ENCODE peak calls at places on chromosome 15, in ten cellular contexts. V is endothelial cell; J is upper lobe of right lung; B is WTC11; T is foreskin keratinocyte; Y is progenitor cell of endocrine pancreas; P is cardiac muscle cell; F is mesothelial cell of epicardium; A is CD8-positive, alpha-beta T cell; E is AG10803. W is an unnamed sample.

GRCh38 chr15:66851226-66852063 is 149.4 kb downstream of the SMAD6 start:
- DNase-seq in V (peak; percentile 88), J (peak; percentile 93), B (peak; percentile 86), T (peak; percentile 48), Y (peak; percentile 78), P (peak; percentile 89), F (peak; percentile 87), A (peak; percentile 64), E (peak; percentile 77), W (peak; percentile 65)

GRCh38 chr15:59170295-59170881 is 36.3 kb upstream of the LDHAL6B start:
- DNase-seq in V (peak; percentile 19), J (peak; percentile 65), B (peak; percentile 22), T (peak; percentile 71), Y (no peak), P (peak; percentile 45), F (no peak), A (no peak), E (peak; percentile 99), W (no peak)

GRCh38 chr15:64893481-64894394 is 18.0 kb upstream of the ANKDD1A start:
- DNase-seq in V (peak; percentile 91), J (peak; percentile 95), B (peak; percentile 97), T (peak; percentile 99), Y (peak; percentile 91), P (peak; percentile 98), F (peak; percentile 94), A (peak; percentile 98), E (peak; percentile 95), W (peak; percentile 82)

GRCh38 chr15:84023636-84024035 is 211.9 kb upstream of the GOLGA6L4 start:
- DNase-seq in V (peak; percentile 33), J (no peak), B (peak; percentile 43), T (peak; percentile 17), Y (no peak), P (peak; percentile 64), F (no peak), A (no peak), E (peak; percentile 15), W (no peak)

GRCh38 chr15:29040367-29040745 is 154.6 kb downstream of the APBA2 start:
- DNase-seq in V (no peak), J (peak; percentile 7), B (no peak), T (no peak), Y (no peak), P (peak; percentile 58), F (no peak), A (no peak), E (peak; percentile 14), W (no peak)

GRCh38 chr15:90154246-90154645 is 46.9 kb upstream of the SEMA4B start:
- DNase-seq in V (no peak), J (no peak), B (no peak), T (no peak), Y (no peak), P (no peak), F (no peak), A (no peak), E (no peak), W (no peak)

GRCh38 chr15:89138999-89139612 is 50.9 kb downstream of the ABHD2 start:
- DNase-seq in V (no peak), J (no peak), B (no peak), T (no peak), Y (no peak), P (no peak), F (no peak), A (no peak), E (no peak), W (no peak)

GRCh38 chr15:58517252-58517681 is 85.5 kb downstream of the LIPC start:
- DNase-seq in V (no peak), J (no peak), B (no peak), T (no peak), Y (no peak), P (no peak), F (no peak), A (no peak), E (no peak), W (no peak)

GRCh38 chr15:69730281-69731235 is 277.9 kb downstream of the RPLP1 start:
- DNase-seq in V (no peak), J (no peak), B (no peak), T (no peak), Y (no peak), P (no peak), F (no peak), A (no peak), E (no peak), W (no peak)

GRCh38 chr15:69731581-69731980 is 279.0 kb downstream of the RPLP1 start:
- DNase-seq in V (no peak), J (no peak), B (no peak), T (no peak), Y (no peak), P (no peak), F (no peak), A (no peak), E (no peak), W (no peak)

GRCh38 chr15:69732133-69732532 is 279.5 kb downstream of the RPLP1 start:
- DNase-seq in V (no peak), J (no peak), B (no peak), T (no peak), Y (no peak), P (no peak), F (no peak), A (no peak), E (no peak), W (no peak)

GRCh38 chr15:69727257-69727924 is 274.8 kb downstream of the RPLP1 start:
- DNase-seq in V (no peak), J (no peak), B (no peak), T (no peak), Y (no peak), P (no peak), F (no peak), A (no peak), E (no peak), W (no peak)

DNA sequence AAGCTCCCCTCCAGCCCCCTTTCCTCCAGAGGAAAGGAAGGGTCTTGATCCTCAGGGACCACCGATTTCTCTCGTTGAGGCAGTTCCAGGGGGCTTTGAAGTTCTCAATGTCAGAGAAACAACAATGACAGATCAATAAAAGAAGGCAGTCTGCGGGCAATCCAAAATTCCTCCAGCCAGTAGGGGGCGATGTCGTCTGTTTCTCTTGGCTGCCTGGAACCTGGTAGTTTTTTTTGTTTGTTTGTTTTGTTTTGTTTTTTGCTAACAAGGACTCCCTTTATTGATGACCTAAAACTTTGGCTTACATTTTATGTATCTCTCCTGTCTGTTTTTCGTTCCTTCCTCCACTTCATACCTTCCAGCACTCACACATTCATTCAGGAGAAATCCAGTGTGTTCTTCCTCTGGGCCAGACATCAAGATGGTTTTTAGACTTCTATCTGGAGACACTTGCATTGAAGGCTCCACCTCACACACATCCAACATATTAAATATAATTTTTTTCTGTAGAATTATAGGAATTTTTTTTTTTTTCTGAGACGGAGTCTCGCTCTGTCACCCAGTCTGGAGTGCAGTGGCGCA is 276.6 kb downstream of the RPLP1 start:
- DNase-seq in V (peak; percentile 60), J (no peak), B (peak; percentile 67), T (no peak), Y (no peak), P (peak; percentile 40), F (no peak), A (peak; percentile 71), E (peak; percentile 19), W (peak; percentile 68)
- TF ChIP-seq CTCF in V (peak; percentile 95), J (peak; percentile 85), B (peak; percentile 78), T (peak; percentile 81), Y (peak; percentile 64), P (peak; percentile 75), F (peak; percentile 80), A (peak; percentile 81), E (peak; percentile 84), W (peak; percentile 85)

DNA sequence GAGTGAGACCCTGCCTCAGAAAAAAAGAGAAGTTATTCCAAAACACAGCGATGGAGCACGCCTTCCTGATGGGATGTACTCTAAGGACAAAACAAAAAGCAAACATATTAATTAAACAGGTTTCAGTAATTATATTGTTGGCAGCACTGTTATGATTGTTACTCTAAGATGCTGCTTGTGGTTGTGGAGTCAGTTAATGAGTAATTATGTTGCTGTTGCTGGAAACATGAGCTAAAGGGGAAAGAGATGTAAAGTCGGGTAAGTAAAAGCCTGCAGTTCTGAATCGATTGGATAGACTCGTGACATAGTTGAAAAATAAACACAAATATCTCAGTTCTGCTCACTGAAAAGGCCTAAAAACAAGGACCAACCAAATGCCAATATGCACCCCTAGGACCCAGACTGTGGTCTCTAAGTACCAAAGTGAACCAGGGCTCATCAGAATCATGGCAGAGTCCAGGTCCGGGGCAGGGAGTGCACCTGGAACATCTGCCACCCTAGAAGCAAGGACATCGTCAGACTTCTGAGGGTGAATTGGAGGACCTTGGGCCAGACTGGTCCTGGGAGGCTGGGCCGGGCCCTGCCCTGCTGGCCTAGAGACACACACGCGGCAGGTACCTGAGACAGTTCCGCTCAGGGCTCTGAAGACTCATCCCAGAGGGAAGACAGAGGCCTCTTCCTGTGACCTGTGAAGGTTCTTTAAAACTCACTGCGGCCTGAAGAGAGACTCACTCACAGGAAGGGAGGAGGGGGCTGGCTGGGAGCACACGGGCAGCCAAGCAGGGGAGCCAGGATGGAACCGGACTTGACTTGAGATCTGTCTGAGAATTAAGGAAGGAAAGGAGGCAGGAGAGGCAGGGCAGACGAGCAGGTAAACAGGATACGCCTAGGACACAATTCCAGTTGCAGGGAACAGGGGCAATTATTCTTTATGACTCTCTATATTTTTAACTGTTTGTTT is 140.5 kb downstream of the LRRK1 start:
- DNase-seq in V (no peak), J (no peak), B (no peak), T (no peak), Y (no peak), P (no peak), F (no peak), A (no peak), E (no peak), W (no peak)
- TF ChIP-seq CTCF in V (no peak), J (no peak), B (no peak), T (no peak), Y (no peak), P (no peak), F (no peak), A (no peak), E (no peak), W (no peak)

DNA sequence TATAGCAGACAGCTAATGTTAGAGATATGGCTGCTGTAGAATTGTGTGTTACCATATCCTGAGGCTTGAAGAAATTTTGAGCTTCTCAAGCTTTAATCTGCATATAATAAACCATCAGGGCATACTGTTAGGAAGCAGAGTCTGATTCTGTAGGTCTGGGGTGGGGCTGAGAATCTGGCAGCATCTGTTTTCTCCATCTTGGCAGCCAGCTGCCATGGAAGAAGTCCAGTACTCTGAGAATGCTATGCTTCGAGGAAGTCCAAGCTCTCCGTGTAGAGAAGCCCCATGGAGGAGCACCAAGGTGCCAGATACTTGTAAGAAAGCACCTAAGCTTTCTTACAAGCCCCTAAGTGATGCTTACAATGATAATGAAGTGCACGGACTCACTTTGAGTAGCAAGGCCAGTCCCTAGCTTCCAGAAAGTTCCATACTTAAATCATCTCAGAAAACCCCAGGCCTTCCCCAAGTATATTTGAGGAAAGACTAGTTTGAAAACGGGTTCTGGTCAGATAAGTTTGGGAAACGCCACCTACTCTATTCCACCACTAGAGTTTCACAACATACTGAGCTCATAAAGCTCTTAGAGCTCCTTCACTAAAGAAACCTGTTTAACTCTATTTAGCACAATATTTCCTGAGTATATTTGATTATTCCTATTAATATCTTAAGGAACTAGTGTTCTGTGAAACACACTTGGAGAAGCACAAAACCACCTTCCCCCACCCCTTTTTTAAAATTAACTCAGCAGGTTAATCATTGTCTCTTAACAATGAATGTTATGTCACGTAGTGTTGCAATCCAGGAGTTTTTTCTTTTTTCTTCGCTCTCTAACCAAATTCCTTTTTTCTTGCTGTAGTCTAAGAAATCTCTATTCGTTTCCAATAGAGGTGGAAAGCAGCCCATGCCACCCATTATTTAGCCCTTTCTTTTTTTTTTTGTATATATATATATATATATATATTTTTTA is 59.9 kb upstream of the RASGRP1 start:
- DNase-seq in V (no peak), J (no peak), B (no peak), T (no peak), Y (no peak), P (peak; percentile 3), F (no peak), A (no peak), E (peak; percentile 4), W (no peak)
- TF ChIP-seq CTCF in V (no peak), J (no peak), B (no peak), T (no peak), Y (peak; percentile 14), P (no peak), F (no peak), A (no peak), E (no peak), W (no peak)

GRCh38 chr15:70867911-70868467 is 14.0 kb upstream of the LARP6 start:
- DNase-seq in V (no peak), J (no peak), B (no peak), T (peak; percentile 14), Y (no peak), P (peak; percentile 94), F (no peak), A (no peak), E (peak; percentile 92), W (no peak)

GRCh38 chr15:70859322-70859908 is 5.5 kb upstream of the LARP6 start:
- DNase-seq in V (no peak), J (no peak), B (no peak), T (no peak), Y (no peak), P (peak; percentile 20), F (no peak), A (no peak), E (no peak), W (no peak)

GRCh38 chr15:70866982-70867644 is 13.2 kb upstream of the LARP6 start:
- DNase-seq in V (no peak), J (no peak), B (no peak), T (no peak), Y (no peak), P (peak; percentile 53), F (no peak), A (no peak), E (peak; percentile 33), W (no peak)

GRCh38 chr15:70859998-70860397 is 6.0 kb upstream of the LARP6 start:
- DNase-seq in V (no peak), J (no peak), B (no peak), T (no peak), Y (no peak), P (no peak), F (no peak), A (no peak), E (no peak), W (no peak)

GRCh38 chr15:70863450-70864218 is 9.7 kb upstream of the LARP6 start:
- DNase-seq in V (no peak), J (no peak), B (no peak), T (peak; percentile 91), Y (no peak), P (peak; percentile 87), F (no peak), A (no peak), E (peak; percentile 79), W (no peak)
- TF ChIP-seq CTCF in V (no peak), J (no peak), B (no peak), T (peak; percentile 37), Y (no peak), P (no peak), F (no peak), A (no peak), E (peak; percentile 8), W (no peak)

W was measured in natural killer cell.